ENCODE peak calls at places on chromosome 12, in ten cellular contexts. M, L, N, K, B, S, E, C, F and P are unnamed samples.

GRCh38 chr12:41466762-41467270 is 278.7 kb downstream of the PDZRN4 start:
- DNase-seq in C (no peak), K (no peak), N (no peak), S (no peak), F (no peak), M (no peak), L (no peak), E (no peak), B (no peak), P (no peak)

GRCh38 chr12:16324300-16324699 is 23.1 kb upstream of the MGST1 start:
- DNase-seq in C (no peak), N (no peak), K (no peak), F (no peak), B (no peak), E (no peak), M (no peak), L (no peak), S (no peak), P (no peak)

GRCh38 chr12:40583743-40584142 is 108.5 kb upstream of the CNTN1 start:
- DNase-seq in L (no peak), M (no peak), C (no peak), B (no peak), E (no peak), S (no peak), F (no peak), N (peak), K (no peak), P (no peak)

GRCh38 chr12:104197264-104197663 is 18.3 kb upstream of the TXNRD1 start:
- DNase-seq in L (no peak), F (no peak), S (no peak), B (no peak), K (no peak), C (no peak), M (no peak), N (peak), E (no peak), P (no peak)

GRCh38 chr12:115867854-115868253 is 409.6 kb downstream of the MED13L start:
- DNase-seq in C (no peak), L (no peak), M (no peak), F (peak), E (no peak), S (no peak), N (no peak), B (no peak), K (no peak), P (no peak)

GRCh38 chr12:32989705-32990104 is 93.1 kb upstream of the PKP2 start:
- DNase-seq in M (no peak), B (no peak), S (no peak), C (no peak), E (no peak), K (no peak), L (no peak), N (no peak), F (no peak), P (no peak)

GRCh38 chr12:80190001-80190400 is 90.7 kb downstream of the OTOGL start:
- DNase-seq in S (no peak), B (no peak), C (no peak), E (no peak), F (no peak), K (no peak), N (no peak), M (no peak), L (peak), P (no peak)

GRCh38 chr12:120287491-120287890 is 4.2 kb downstream of the RNU4-2 start:
- DNase-seq in B (no peak), C (no peak), M (no peak), N (no peak), L (no peak), S (no peak), F (no peak), E (no peak), K (peak), P (no peak)

GRCh38 chr12:56326533-56326932 is 7.3 kb downstream of the PAN2 start:
- DNase-seq in C (no peak), B (no peak), L (no peak), M (peak), F (no peak), E (no peak), N (no peak), K (no peak), S (no peak), P (no peak)

GRCh38 chr12:113057565-113058485 is 1.3 kb downstream of the DTX1 start:
- DNase-seq in L (no peak), B (no peak), S (no peak), K (peak), N (no peak), E (no peak), F (no peak), M (no peak), C (no peak), P (no peak)

GRCh38 chr12:105899589-105899988 is 239.2 kb downstream of the NUAK1 start:
- DNase-seq in K (no peak), L (no peak), N (no peak), F (no peak), B (no peak), E (no peak), S (no peak), C (no peak), M (no peak), P (no peak)

GRCh38 chr12:26153421-26154154 is 28.8 kb upstream of the BHLHE41 start:
- DNase-seq in M (peak), B (no peak), E (no peak), K (peak), L (peak), S (no peak), F (no peak), C (peak), N (peak), P (no peak)

GRCh38 chr12:520119-520518 is 60.4 kb downstream of the B4GALNT3 start:
- DNase-seq in E (no peak), C (no peak), S (no peak), N (no peak), B (no peak), L (no peak), M (no peak), K (no peak), F (no peak), P (no peak)

GRCh38 chr12:97535582-97535981 is 73.0 kb downstream of the RMST start:
- DNase-seq in K (no peak), L (no peak), N (no peak), E (no peak), S (no peak), C (no peak), B (no peak), F (no peak), M (no peak), P (no peak)

GRCh38 chr12:2853626-2854025 is 3.2 kb downstream of the TEX52 start:
- DNase-seq in M (peak), K (peak), N (peak), F (peak), C (peak), S (peak), B (peak), L (peak), E (peak), P (peak)

GRCh38 chr12:107134558-107134957 is 41.2 kb upstream of the CRY1 start:
- DNase-seq in S (peak), N (no peak), K (no peak), L (peak), F (peak), C (peak), E (no peak), B (peak), M (peak), P (no peak)

GRCh38 chr12:234891-235415 is 21.0 kb upstream of the SLC6A12 start:
- DNase-seq in M (no peak), N (no peak), F (peak), B (no peak), E (no peak), K (no peak), C (no peak), L (no peak), S (no peak), P (no peak)